ENCODE peak calls at places on chromosomes 1 and 21, in four cellular contexts. S is WTC11, H is K562, A is HepG2. R is an unnamed sample.

GRCh38 chr1:196144588-196144987 is 463.7 kb downstream of the KCNT2 start:
- DNase-seq in A (no peak), H (no peak), S (no peak), R (no peak)

GRCh38 chr1:90851711-90852050 is 134.6 kb upstream of the BARHL2 start:
- DNase-seq in H (no peak), A (no peak), S (no peak), R (no peak)

GRCh38 chr1:117967472-117967871 is 37.9 kb downstream of the WDR3 start:
- DNase-seq in H (no peak), A (no peak), S (no peak), R (peak)

GRCh38 chr1:56339786-56340465 is 239.4 kb downstream of the PLPP3 start:
- DNase-seq in A (no peak), S (no peak), H (no peak), R (no peak)

GRCh38 chr1:228177183-228177475 is 11.5 kb downstream of the IBA57 start:
- DNase-seq in H (no peak), A (no peak), S (no peak), R (no peak)

GRCh38 chr1:110476028-110476765 is 25.2 kb downstream of the PROK1 start:
- DNase-seq in H (no peak), S (no peak), A (no peak), R (no peak)

GRCh38 chr1:243422362-243422761 is 166.5 kb downstream of the SDCCAG8 start:
- DNase-seq in A (no peak), H (no peak), S (no peak), R (no peak)

GRCh38 chr1:163361123-163361934 is 39.6 kb downstream of the NUF2 start:
- DNase-seq in A (peak), S (peak), H (no peak), R (peak)

GRCh38 chr1:230157409-230158390 is 90.7 kb downstream of the GALNT2 start:
- DNase-seq in H (no peak), A (peak), S (no peak), R (no peak)

GRCh38 chr1:5722635-5723157 is 269.5 kb downstream of the NPHP4 start:
- DNase-seq in A (no peak), S (no peak), H (no peak), R (no peak)

GRCh38 chr1:68321084-68321685 is 88.9 kb upstream of the WLS start:
- DNase-seq in S (peak), H (peak), A (peak), R (peak)

GRCh38 chr1:201377611-201378092 is at the start of gene TNNT2:
- DNase-seq in S (no peak), A (no peak), H (no peak), R (no peak)

GRCh38 chr1:3453891-3454810 is at the start of gene ARHGEF16:
- DNase-seq in S (peak), A (peak), H (peak), R (peak)

GRCh38 chr1:166390406-166390805 is 223.6 kb upstream of the FAM78B start:
- DNase-seq in A (no peak), S (no peak), H (no peak), R (no peak)

GRCh38 chr1:21499283-21499945 is 9.8 kb upstream of the ALPL start:
- DNase-seq in S (no peak), H (no peak), A (no peak), R (no peak)

GRCh38 chr1:200471739-200472138 is 61.9 kb upstream of the ZNF281 start:
- DNase-seq in H (no peak), S (no peak), A (no peak), R (no peak)

GRCh38 chr21:38140192-38140905 is 116.4 kb upstream of the KCNJ15 start:
- DNase-seq in S (no peak), A (no peak), H (no peak), R (peak)

GRCh38 chr1:106396023-106396422 is 660.5 kb upstream of the PRMT6 start:
- DNase-seq in A (no peak), H (no peak), S (no peak), R (no peak)

GRCh38 chr1:209435654-209436566 is 147.6 kb upstream of the CAMK1G start:
- DNase-seq in S (peak), A (peak), H (peak), R (peak)

GRCh38 chr1:112083487-112083886 is 94.0 kb upstream of the KCND3 start:
- DNase-seq in S (no peak), H (no peak), A (no peak), R (no peak)

GRCh38 chr1:235649722-235650163 is at the start of gene GNG4:
- DNase-seq in S (peak), A (no peak), H (no peak), R (no peak)
- TF ChIP-seq HMGXB4 in S (no peak), A (no peak), H (no peak), R (no peak)

GRCh38 chr1:1990222-1990621 is 13.4 kb downstream of the CFAP74 start:
- DNase-seq in H (no peak), S (no peak), A (no peak), R (no peak)

GRCh38 chr1:1987142-1987510 is 16.5 kb downstream of the CFAP74 start:
- DNase-seq in H (no peak), A (no peak), S (no peak), R (no peak)

GRCh38 chr1:1988061-1988945 is 15.3 kb downstream of the CFAP74 start:
- DNase-seq in A (no peak), S (no peak), H (no peak), R (no peak)

GRCh38 chr1:1989759-1990158 is 13.8 kb downstream of the CFAP74 start:
- DNase-seq in A (no peak), H (no peak), S (no peak), R (no peak)

DNA sequence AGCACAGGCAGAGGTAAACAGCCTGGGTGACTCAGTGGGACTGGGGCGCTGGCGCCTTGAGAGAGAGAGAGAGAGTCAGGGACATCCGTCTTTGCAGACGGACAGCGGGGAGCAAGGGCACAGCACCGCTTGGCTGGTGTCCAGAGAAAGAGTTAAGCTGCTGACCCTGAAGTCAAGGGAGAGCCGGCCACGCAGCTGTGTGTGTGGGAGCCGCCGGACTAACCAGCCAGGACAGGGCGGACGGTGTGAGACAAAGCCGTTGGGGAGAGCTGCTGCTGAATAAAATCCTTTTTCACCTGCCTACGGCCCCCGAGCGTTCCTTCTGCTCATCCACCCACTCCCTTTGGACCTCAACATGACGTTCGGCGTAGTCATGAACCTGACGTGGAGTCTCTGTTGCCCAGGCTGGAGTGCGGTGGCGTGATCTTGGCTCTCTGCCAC is 14.5 kb downstream of the CFAP74 start:
- DNase-seq in S (no peak), A (no peak), H (no peak), R (no peak)
- TF ChIP-seq HMGXB4 in S (no peak), A (no peak), H (no peak), R (no peak)

DNA sequence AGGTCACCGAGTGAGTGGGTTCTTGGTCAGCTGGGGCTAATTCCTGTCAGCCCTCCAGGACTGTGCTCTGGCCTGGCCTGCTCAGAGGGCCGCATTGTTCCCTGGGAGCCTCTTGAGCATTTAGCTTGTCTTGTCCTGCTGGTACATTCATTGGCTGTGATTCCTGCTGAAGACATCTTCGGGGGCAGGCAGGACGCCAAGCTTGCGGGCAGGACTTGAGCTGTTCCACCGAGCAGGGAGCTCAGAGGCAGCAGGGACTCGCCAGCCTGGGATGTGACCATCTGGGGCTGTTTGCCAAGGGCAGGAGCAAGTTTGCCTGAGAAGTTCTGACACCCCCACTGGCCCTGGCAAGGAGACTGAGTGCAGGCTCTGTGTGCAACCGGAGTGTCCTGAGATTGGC is 7.0 kb upstream of the SLC26A9 start:
- DNase-seq in S (no peak), H (no peak), A (no peak), R (no peak)
- TF ChIP-seq HMGXB4 in S (no peak), H (no peak), A (no peak), R (no peak)

GRCh38 chr1:78005347-78005722 is 596 bp downstream of the DNAJB4 start:
- DNase-seq in A (no peak), S (no peak), H (no peak), R (no peak)
- TF ChIP-seq HMGXB4 in A (no peak), S (no peak), H (no peak), R (no peak)

DNA sequence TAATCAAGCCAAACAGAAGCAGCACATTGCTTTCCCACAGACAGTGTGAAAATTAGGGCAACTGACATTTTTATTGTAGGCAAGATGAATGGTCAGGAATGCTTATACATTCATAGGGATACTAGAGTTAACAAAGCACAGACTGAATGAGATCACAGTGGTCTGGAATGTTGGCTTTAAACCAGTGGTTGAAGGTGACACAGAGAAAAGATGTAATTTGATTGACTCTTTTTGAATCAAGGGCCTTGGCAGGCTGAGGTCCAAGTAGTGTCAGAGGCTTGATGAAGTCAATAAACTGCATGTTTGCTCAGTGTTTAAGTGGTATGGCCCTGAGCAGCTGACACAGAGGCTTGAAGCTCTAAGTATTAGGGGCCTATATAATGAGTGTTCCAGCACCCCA is 256.7 kb downstream of the CTH start:
- DNase-seq in H (no peak), A (no peak), S (no peak), R (no peak)
- TF ChIP-seq HMGXB4 in H (no peak), A (no peak), S (no peak), R (no peak)

GRCh38 chr1:153100241-153100640 is 5.9 kb upstream of the SPRR2E start:
- DNase-seq in H (no peak), S (no peak), A (no peak), R (peak)
- TF ChIP-seq HMGXB4 in H (no peak), S (no peak), A (no peak), R (no peak)

GRCh38 chr1:50275564-50275963 is 147.7 kb downstream of the DMRTA2 start:
- DNase-seq in S (peak), H (no peak), A (no peak), R (no peak)
- TF ChIP-seq HMGXB4 in S (no peak), H (no peak), A (no peak), R (no peak)

GRCh38 chr1:48668339-48668738 is 108.4 kb downstream of the BEND5 start:
- DNase-seq in A (no peak), H (no peak), S (no peak), R (no peak)

GRCh38 chr1:48670234-48671020 is 106.3 kb downstream of the BEND5 start:
- DNase-seq in A (no peak), H (no peak), S (no peak), R (no peak)

GRCh38 chr1:48665743-48666142 is 110.9 kb downstream of the BEND5 start:
- DNase-seq in H (no peak), S (no peak), A (no peak), R (no peak)

GRCh38 chr1:48671578-48671977 is 105.1 kb downstream of the BEND5 start:
- DNase-seq in H (no peak), S (no peak), A (no peak), R (no peak)

DNA sequence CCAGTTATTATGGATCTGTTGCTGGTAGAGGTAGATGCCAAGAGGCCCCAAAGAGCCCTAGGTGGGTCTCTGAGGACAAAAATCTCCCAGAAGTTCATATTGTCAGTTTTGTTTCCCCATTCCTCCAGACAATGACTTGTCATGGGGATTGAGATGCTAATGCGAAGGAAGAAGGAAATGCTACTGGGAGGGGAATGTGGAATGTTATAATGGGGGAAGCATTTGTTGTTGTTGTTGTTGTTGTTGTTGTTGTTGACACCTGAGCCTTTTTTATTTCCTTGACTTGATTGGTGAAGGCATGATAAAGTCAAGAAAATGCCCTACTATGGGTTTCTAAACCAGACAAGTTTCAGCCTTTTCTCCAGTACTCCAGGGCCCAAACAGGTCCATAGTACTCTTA is 108.9 kb downstream of the BEND5 start:
- DNase-seq in S (no peak), H (no peak), A (no peak), R (no peak)
- TF ChIP-seq HMGXB4 in S (no peak), H (no peak), A (no peak), R (no peak)

R was measured in A549.